ENCODE peak calls at places on chromosomes 13 and 19, in six cellular contexts. X, A, P, Q, J and K are unnamed samples.

GRCh38 chr19:54041969-54042606 is 21.6 kb downstream of the VSTM1 start:
- DNase-seq in X (no peak), A (no peak), P (no peak), Q (no peak), J (no peak), K (no peak)

GRCh38 chr19:49133621-49134454 is 14.5 kb downstream of the PPFIA3 start:
- DNase-seq in X (no peak), A (peak; percentile 76), P (peak; percentile 73), Q (no peak), J (no peak), K (no peak)

GRCh38 chr19:2962018-2962670 is 15.2 kb upstream of the TLE6 start:
- DNase-seq in X (peak; percentile 28), A (no peak), P (peak; percentile 24), Q (peak; percentile 73), J (no peak), K (peak; percentile 79)

GRCh38 chr13:99113351-99113750 is 87.3 kb upstream of the UBAC2 start:
- DNase-seq in X (no peak), A (no peak), P (no peak), Q (no peak), J (no peak), K (no peak)

GRCh38 chr19:33302974-33303790 is 848 bp upstream of the CEBPA start:
- DNase-seq in X (peak; percentile 51), A (peak; percentile 58), P (peak; percentile 66), Q (peak; percentile 71), J (no peak), K (peak; percentile 73)

GRCh38 chr13:89726690-89727435 is 1620.6 kb upstream of the MIR17HG start:
- DNase-seq in X (no peak), A (no peak), P (no peak), Q (no peak), J (no peak), K (no peak)

GRCh38 chr13:23384111-23384510 is 49.4 kb downstream of the SACS start:
- DNase-seq in X (no peak), A (no peak), P (no peak), Q (no peak), J (no peak), K (no peak)

GRCh38 chr13:29760561-29760960 is 89.9 kb downstream of the UBL3 start:
- DNase-seq in X (no peak), A (no peak), P (no peak), Q (no peak), J (no peak), K (no peak)

GRCh38 chr13:21138561-21138960 is 37.8 kb downstream of the SKA3 start:
- DNase-seq in X (no peak), A (no peak), P (no peak), Q (no peak), J (no peak), K (no peak)

GRCh38 chr19:44848036-44848804 is 2.1 kb downstream of the NECTIN2 start:
- DNase-seq in X (peak; percentile 18), A (peak; percentile 26), P (no peak), Q (peak; percentile 67), J (no peak), K (no peak)

GRCh38 chr19:29855087-29855486 is 43.3 kb downstream of the CCNE1 start:
- DNase-seq in X (no peak), A (no peak), P (no peak), Q (no peak), J (no peak), K (peak; percentile 30)